ENCODE peak calls at places on chromosomes 3 and 15, in five cellular contexts. K is T-helper 9 cell, A is cardiac muscle cell, X is cardiac fibroblast, V is adrenal gland. F is an unnamed sample.

GRCh38 chr3:45437388-45437787 is 49.0 kb downstream of the LARS2 start:
- DNase-seq in K (no peak), A (no peak), V (no peak), X (no peak), F (no peak)

GRCh38 chr3:154151969-154152368 is 30.8 kb downstream of the ARHGEF26 start:
- DNase-seq in K (no peak), A (peak), X (peak), V (no peak), F (no peak)

GRCh38 chr3:15064299-15064834 is 748 bp downstream of the MRPS25 start:
- DNase-seq in A (peak), K (peak), V (no peak), X (peak), F (no peak)

GRCh38 chr3:62051506-62051905 is 321.8 kb downstream of the FEZF2 start:
- DNase-seq in K (no peak), A (peak), V (no peak), X (peak), F (no peak)

GRCh38 chr15:69082041-69082502 is 67.6 kb downstream of the NOX5 start:
- DNase-seq in K (no peak), V (peak), X (peak), A (peak), F (no peak)

GRCh38 chr3:137191133-137191923 is 233.5 kb downstream of the IL20RB start:
- DNase-seq in V (peak), A (no peak), K (no peak), X (no peak), F (no peak)

GRCh38 chr3:45984331-45985312 is 11.0 kb downstream of the FYCO1 start:
- DNase-seq in A (peak), K (no peak), X (peak), V (no peak), F (no peak)

GRCh38 chr3:52851348-52851747 is 16.5 kb upstream of the MUSTN1 start:
- DNase-seq in X (peak), K (no peak), A (peak), V (peak), F (no peak)

GRCh38 chr3:69791111-69791510 is 51.8 kb downstream of the MITF start:
- DNase-seq in K (no peak), V (peak), X (peak), A (peak), F (no peak)

GRCh38 chr15:52783929-52784798 is 6.0 kb downstream of the ONECUT1 start:
- DNase-seq in A (peak), V (no peak), K (no peak), X (no peak), F (no peak)

GRCh38 chr3:13138566-13139145 is 65.4 kb upstream of the IQSEC1 start:
- DNase-seq in X (no peak), V (no peak), K (no peak), A (no peak), F (no peak)

GRCh38 chr15:63752075-63752684 is 81.6 kb downstream of the HERC1 start:
- DNase-seq in A (peak), X (peak), K (no peak), V (peak), F (no peak)

GRCh38 chr3:151330899-151331298 is 1.6 kb upstream of the P2RY13 start:
- DNase-seq in V (no peak), A (peak), K (no peak), X (peak), F (no peak)

GRCh38 chr3:11367116-11367781 is 95.1 kb downstream of the ATG7 start:
- DNase-seq in V (peak), A (peak), K (no peak), X (peak), F (no peak)

GRCh38 chr15:63968700-63969099 is 77.6 kb downstream of the DAPK2 start:
- DNase-seq in X (no peak), V (no peak), A (no peak), K (no peak), F (no peak)

GRCh38 chr3:176919836-176920760 is 277.2 kb downstream of the TBL1XR1 start:
- DNase-seq in A (peak), X (peak), K (no peak), V (no peak), F (no peak)

GRCh38 chr15:41832875-41833274 is 5.0 kb downstream of the JMJD7 start:
- DNase-seq in X (no peak), A (no peak), K (no peak), V (no peak), F (no peak)

GRCh38 chr15:78875107-78875914 is 2.6 kb downstream of the MORF4L1 start:
- DNase-seq in X (no peak), K (no peak), V (peak), A (no peak), F (no peak)

GRCh38 chr3:30438121-30438520 is 168.3 kb upstream of the TGFBR2 start:
- DNase-seq in K (no peak), A (no peak), V (no peak), X (no peak), F (no peak)

GRCh38 chr3:57746156-57747125 is 9.7 kb upstream of the SLMAP start:
- DNase-seq in V (no peak), K (no peak), A (no peak), X (no peak), F (no peak)

GRCh38 chr15:51121118-51121517 is 26.4 kb upstream of the TNFAIP8L3 start:
- DNase-seq in X (peak), K (no peak), A (peak), V (peak), F (no peak)

GRCh38 chr3:171393032-171393744 is 67.0 kb downstream of the TNIK start:
- DNase-seq in V (no peak), A (peak), K (no peak), X (peak), F (no peak)

GRCh38 chr15:89364741-89365450 is 30.3 kb upstream of the POLG start:
- DNase-seq in X (no peak), A (no peak), K (no peak), V (no peak), F (no peak)

GRCh38 chr3:189132125-189132744 is 39.5 kb upstream of the TPRG1 start:
- DNase-seq in X (peak), A (peak), K (peak), V (peak), F (peak)

GRCh38 chr3:143525408-143525807 is 322.9 kb downstream of the SLC9A9 start:
- DNase-seq in K (no peak), V (no peak), X (peak), A (peak), F (no peak)

GRCh38 chr15:48646364-48646763 is 855 bp upstream of the FBN1 start:
- DNase-seq in X (no peak), K (no peak), V (no peak), A (no peak), F (no peak)

GRCh38 chr15:28921925-28922711 is 36.3 kb downstream of the APBA2 start:
- DNase-seq in K (no peak), A (no peak), V (no peak), X (no peak), F (no peak)

GRCh38 chr3:141000027-141000663 is 51.0 kb upstream of the SPSB4 start:
- DNase-seq in X (peak), K (peak), V (peak), A (peak), F (peak)

GRCh38 chr3:172461530-172462138 is 13.4 kb upstream of the GHSR start:
- DNase-seq in K (no peak), A (peak), X (peak), V (no peak), F (no peak)

GRCh38 chr3:52328536-52329080 is 12.5 kb downstream of the DNAH1 start:
- DNase-seq in X (no peak), V (no peak), A (no peak), K (no peak), F (no peak)

GRCh38 chr3:151425640-151426336 is 35.1 kb downstream of the IGSF10 start:
- DNase-seq in A (no peak), K (no peak), X (no peak), V (no peak), F (no peak)

GRCh38 chr3:15875016-15875689 is 77.4 kb upstream of the ANKRD28 start:
- DNase-seq in K (no peak), V (no peak), X (peak), A (peak), F (no peak)

GRCh38 chr3:171658801-171659200 is 151.5 kb downstream of the PLD1 start:
- DNase-seq in V (no peak), A (no peak), X (no peak), K (no peak), F (no peak)

GRCh38 chr3:108493862-108494261 is 16.5 kb downstream of the MYH15 start:
- DNase-seq in V (no peak), K (no peak), X (peak), A (no peak), F (no peak)

GRCh38 chr3:23406576-23406975 is 203.4 kb downstream of the UBE2E2 start:
- DNase-seq in A (no peak), K (no peak), V (no peak), X (peak), F (no peak)

GRCh38 chr3:124542483-124542882 is 187.8 kb upstream of the UMPS start:
- DNase-seq in A (no peak), X (no peak), V (no peak), K (no peak), F (no peak)